ENCODE peak calls at places on chromosome 18, in six cellular contexts. A, G, S, H, L and P are unnamed samples.

GRCh38 chr18:3995476-3996102 is 459.5 kb downstream of the DLGAP1 start:
- DNase-seq in A (peak), G (no peak), S (peak), H (peak), L (no peak), P (peak)

GRCh38 chr18:75003089-75003488 is 205.8 kb downstream of the PTGR3 start:
- DNase-seq in A (no peak), G (no peak), S (no peak), H (no peak), L (no peak), P (no peak)

GRCh38 chr18:50944245-50944917 is 23.5 kb upstream of the ELAC1 start:
- DNase-seq in A (no peak), G (no peak), S (no peak), H (no peak), L (no peak), P (no peak)

GRCh38 chr18:68438983-68439382 is 275.9 kb downstream of the TMX3 start:
- DNase-seq in A (no peak), G (no peak), S (no peak), H (no peak), L (no peak), P (no peak)

GRCh38 chr18:63339920-63340484 is 20.4 kb upstream of the BCL2 start:
- DNase-seq in A (peak), G (no peak), S (no peak), H (peak), L (no peak), P (peak)

GRCh38 chr18:57819671-57820460 is 16.8 kb upstream of the ATP8B1 start:
- DNase-seq in A (peak), G (no peak), S (no peak), H (no peak), L (no peak), P (peak)

GRCh38 chr18:8800876-8801262 is 95.5 kb downstream of the MTCL1 start:
- DNase-seq in A (no peak), G (no peak), S (no peak), H (no peak), L (no peak), P (no peak)

GRCh38 chr18:38290229-38290628 is 724.6 kb upstream of the CELF4 start:
- DNase-seq in A (no peak), G (no peak), S (no peak), H (no peak), L (no peak), P (no peak)